ENCODE peak calls at places on chromosomes 7 and 10, in eight cellular contexts. F, X, D, Y, B, Z, M and J are unnamed samples.

GRCh38 chr10:77034795-77035194 is 602.8 kb downstream of the KCNMA1 start:
- DNase-seq in X (no peak), F (no peak), B (no peak), M (no peak), Y (no peak), Z (no peak), D (peak; percentile 39), J (no peak)

GRCh38 chr10:102642553-102643345 is 1.5 kb upstream of the TRIM8 start:
- DNase-seq in B (no peak), D (peak; percentile 61), Y (peak; percentile 72), F (no peak), M (peak; percentile 32), X (peak; percentile 41), Z (peak; percentile 72), J (no peak)

GRCh38 chr7:332646-333398 is 42.9 kb downstream of the FOXL3 start:
- DNase-seq in D (peak; percentile 38), Y (peak; percentile 95), M (peak; percentile 72), Z (peak; percentile 87), F (peak; percentile 85), B (peak; percentile 86), X (peak; percentile 48), J (no peak)

GRCh38 chr7:98280791-98281756 is at the start of gene BRI3:
- DNase-seq in Y (peak; percentile 92), Z (peak; percentile 91), F (peak; percentile 91), X (peak; percentile 90), M (peak; percentile 94), D (peak; percentile 78), B (peak; percentile 78), J (peak; percentile 57)

GRCh38 chr7:5545529-5545928 is 121.9 kb upstream of the TNRC18 start:
- DNase-seq in F (no peak), X (no peak), M (no peak), Z (no peak), D (no peak), B (no peak), Y (no peak), J (no peak)

GRCh38 chr7:139620676-139621344 is 97.3 kb downstream of the CLEC2L start:
- DNase-seq in Z (peak; percentile 62), D (peak; percentile 40), B (peak; percentile 23), X (peak; percentile 8), Y (peak; percentile 61), M (peak; percentile 32), F (peak; percentile 74), J (no peak)

GRCh38 chr7:91330378-91331295 is 66.4 kb downstream of the FZD1 start:
- DNase-seq in D (no peak), M (no peak), X (no peak), Z (no peak), F (no peak), B (no peak), Y (no peak), J (no peak)

GRCh38 chr7:130901209-130901783 is 167.3 kb upstream of the KLF14 start:
- DNase-seq in D (peak; percentile 96), M (no peak), B (no peak), X (peak; percentile 95), Z (peak; percentile 82), F (no peak), Y (peak; percentile 71), J (no peak)

GRCh38 chr7:26155531-26156375 is 3.8 kb downstream of the NFE2L3 start:
- DNase-seq in F (peak; percentile 39), Z (no peak), X (peak; percentile 74), M (no peak), Y (no peak), D (peak; percentile 87), B (no peak), J (no peak)

GRCh38 chr7:47764746-47765145 is 182.8 kb upstream of the TNS3 start:
- DNase-seq in M (no peak), D (no peak), Y (no peak), Z (no peak), F (no peak), B (no peak), X (no peak), J (no peak)

GRCh38 chr7:138755831-138756590 is 41.8 kb upstream of the TMEM213 start:
- DNase-seq in Y (no peak), M (no peak), B (no peak), X (no peak), D (peak; percentile 27), F (no peak), Z (no peak), J (no peak)

GRCh38 chr10:103280505-103280904 is 3.6 kb downstream of the INA start:
- DNase-seq in Y (no peak), X (no peak), M (no peak), Z (no peak), F (no peak), B (no peak), D (no peak), J (no peak)

GRCh38 chr7:36506820-36507219 is 117.2 kb downstream of the ANLN start:
- DNase-seq in M (no peak), Z (no peak), F (no peak), B (no peak), Y (no peak), D (no peak), X (no peak), J (no peak)